ENCODE peak calls at places on chromosomes 4 and X, in seven cellular contexts. U is HCT116, S is A549, X is heart left ventricle, Y is lower leg skin, L is breast epithelium, K is transverse colon. I is an unnamed sample.

GRCh38 chr4:86376850-86377249 is 17.0 kb upstream of the MAPK10 start:
- DNase-seq in L (no peak), S (no peak), Y (no peak), K (no peak), X (no peak), U (no peak), I (no peak)

GRCh38 chr4:4875147-4875546 is 15.7 kb downstream of the MSX1 start:
- DNase-seq in Y (peak), L (no peak), S (no peak), K (no peak), X (no peak), U (no peak), I (no peak)

GRCh38 chr4:6052679-6053078 is 34.4 kb upstream of the C4orf50 start:
- DNase-seq in Y (no peak), K (no peak), X (no peak), U (no peak), S (peak), L (no peak), I (no peak)

GRCh38 chrX:28586291-28586690 is 955 bp upstream of the IL1RAPL1 start:
- DNase-seq in L (no peak), Y (no peak), S (no peak), U (no peak), X (peak), K (peak), I (no peak)

GRCh38 chr4:13611283-13611842 is 16.2 kb downstream of the BOD1L1 start:
- DNase-seq in Y (no peak), S (no peak), L (no peak), X (no peak), K (peak), U (no peak), I (no peak)

GRCh38 chrX:121781991-121782390 is 734.6 kb downstream of the GLUD2 start:
- DNase-seq in X (no peak), S (no peak), U (no peak), K (no peak), L (no peak), Y (no peak), I (no peak)

GRCh38 chr4:101238706-101239105 is 108.6 kb downstream of the PPP3CA start:
- DNase-seq in U (no peak), K (no peak), S (no peak), Y (no peak), X (no peak), L (no peak), I (no peak)

GRCh38 chrX:47745386-47745785 is 86.4 kb upstream of the UXT start:
- DNase-seq in L (no peak), S (no peak), Y (no peak), X (no peak), U (no peak), K (no peak), I (no peak)

GRCh38 chrX:69522052-69522451 is 17.9 kb downstream of the NALF2 start:
- DNase-seq in S (no peak), X (no peak), Y (peak), L (no peak), U (no peak), K (no peak), I (no peak)

GRCh38 chr4:6225469-6225868 is 25.1 kb upstream of the JAKMIP1 start:
- DNase-seq in S (no peak), Y (peak), X (no peak), U (no peak), K (no peak), L (no peak), I (peak)

GRCh38 chrX:27336466-27337091 is 126.6 kb downstream of the PPP4R3C start:
- DNase-seq in X (no peak), K (peak), Y (no peak), L (no peak), S (peak), U (peak), I (peak)

GRCh38 chrX:23616361-23616760 is 50.9 kb upstream of the PRDX4 start:
- DNase-seq in S (peak), K (no peak), X (no peak), U (no peak), L (no peak), Y (no peak), I (no peak)

GRCh38 chrX:16633754-16634153 is 16.2 kb upstream of the S100G start:
- DNase-seq in K (no peak), L (no peak), U (no peak), X (no peak), Y (no peak), S (no peak), I (no peak)

GRCh38 chr4:144905286-144905685 is 192.7 kb downstream of the ANAPC10 start:
- DNase-seq in K (no peak), U (no peak), X (no peak), S (no peak), L (no peak), Y (no peak), I (no peak)

GRCh38 chrX:22135994-22136684 is 104.0 kb downstream of the PHEX start:
- DNase-seq in U (peak), X (no peak), S (peak), Y (no peak), K (no peak), L (peak), I (no peak)

GRCh38 chrX:9416562-9417319 is 48.1 kb upstream of the TBL1X start:
- DNase-seq in Y (no peak), X (no peak), S (no peak), U (no peak), L (no peak), K (no peak), I (no peak)

GRCh38 chrX:129791336-129791735 is 11.6 kb downstream of the SASH3 start:
- DNase-seq in L (no peak), Y (no peak), X (no peak), K (no peak), U (no peak), S (no peak), I (no peak)

GRCh38 chr4:140037353-140038030 is 116.5 kb downstream of the MAML3 start:
- DNase-seq in X (no peak), Y (no peak), S (peak), U (no peak), L (no peak), K (no peak), I (no peak)

GRCh38 chrX:56733459-56734046 is 4.5 kb downstream of the NBDY start:
- DNase-seq in U (no peak), S (peak), Y (no peak), X (peak), L (peak), K (peak), I (no peak)

GRCh38 chr4:66575024-66575696 is 904.9 kb upstream of the EPHA5 start:
- DNase-seq in K (no peak), S (peak), Y (no peak), L (peak), U (no peak), X (no peak), I (peak)

GRCh38 chr4:14877246-14878220 is 124.7 kb upstream of the CPEB2 start:
- DNase-seq in K (no peak), Y (no peak), U (no peak), S (no peak), L (peak), X (peak), I (no peak)

GRCh38 chrX:18951032-18951431 is 32.9 kb downstream of the PHKA2 start:
- DNase-seq in X (no peak), K (no peak), U (no peak), Y (peak), S (peak), L (no peak), I (no peak)

GRCh38 chr4:126986828-126987227 is 645.9 kb upstream of the INTU start:
- DNase-seq in X (no peak), Y (no peak), K (no peak), S (no peak), U (no peak), L (no peak), I (no peak)

GRCh38 chrX:125492439-125492838 is 172.8 kb downstream of the TEX13C start:
- DNase-seq in S (no peak), Y (no peak), U (no peak), L (no peak), X (no peak), K (no peak), I (no peak)

GRCh38 chr4:31088600-31089230 is 368.5 kb downstream of the PCDH7 start:
- DNase-seq in K (no peak), U (peak), Y (no peak), L (no peak), S (no peak), X (no peak), I (no peak)

GRCh38 chrX:980572-981235 is 231.7 kb downstream of the CRLF2 start:
- DNase-seq in K (no peak), X (no peak), U (no peak), L (no peak), S (no peak), Y (peak), I (no peak)

GRCh38 chr4:22339491-22339890 is 176.4 kb downstream of the ADGRA3 start:
- DNase-seq in K (no peak), S (no peak), X (no peak), L (no peak), U (no peak), Y (no peak), I (no peak)

GRCh38 chr4:158411180-158411721 is 110.4 kb upstream of the RXFP1 start:
- DNase-seq in Y (no peak), K (no peak), U (no peak), X (no peak), L (no peak), S (no peak), I (no peak)

GRCh38 chrX:153644356-153645125 is 2.5 kb upstream of the DUSP9 start:
- DNase-seq in Y (peak), L (no peak), K (no peak), U (no peak), X (no peak), S (peak), I (no peak)

GRCh38 chrX:110847334-110847733 is 51.7 kb upstream of the CHRDL1 start:
- DNase-seq in K (no peak), Y (no peak), L (no peak), U (peak), X (no peak), S (peak), I (no peak)

GRCh38 chr4:123406862-123407261 is 10.3 kb downstream of the SPRY1 start:
- DNase-seq in L (no peak), X (no peak), U (no peak), S (no peak), Y (no peak), K (no peak), I (no peak)

GRCh38 chr4:125703443-125703842 is 388.7 kb downstream of the FAT4 start:
- DNase-seq in Y (no peak), S (no peak), L (no peak), K (no peak), X (no peak), U (no peak), I (no peak)

GRCh38 chrX:11437642-11438379 is 144.6 kb downstream of the AMELX start:
- DNase-seq in K (peak), X (peak), U (no peak), S (no peak), L (no peak), Y (no peak), I (no peak)

GRCh38 chr4:102625232-102625930 is 124.2 kb downstream of the NFKB1 start:
- DNase-seq in S (peak), L (no peak), U (no peak), X (peak), Y (peak), K (peak), I (no peak)

GRCh38 chr4:82403725-82404124 is 26.5 kb downstream of the HNRNPDL start:
- DNase-seq in L (no peak), U (no peak), Y (no peak), K (no peak), X (no peak), S (no peak), I (no peak)

GRCh38 chr4:126405369-126405982 is 1090.7 kb downstream of the FAT4 start:
- DNase-seq in L (no peak), X (no peak), U (no peak), S (peak), Y (no peak), K (no peak), I (no peak)

GRCh38 chr4:57504139-57504538 is 394.0 kb upstream of the IGFBP7 start:
- DNase-seq in S (no peak), X (no peak), K (no peak), L (no peak), U (no peak), Y (no peak), I (no peak)

GRCh38 chr4:55880652-55881280 is 27.3 kb downstream of the EXOC1 start:
- DNase-seq in X (no peak), L (no peak), Y (no peak), K (no peak), U (no peak), S (no peak), I (no peak)

GRCh38 chrX:131741103-131741581 is 197.3 kb downstream of the OR13H1 start:
- DNase-seq in S (peak), U (no peak), K (peak), X (no peak), L (peak), Y (peak), I (no peak)
- TF ChIP-seq POLR2A in S (no peak), U (no peak), K (no peak), X (no peak), L (no peak), Y (no peak), I (no peak)

GRCh38 chrX:71283409-71284143 is at the start of gene NONO:
- DNase-seq in X (peak), Y (peak), S (peak), U (peak), L (peak), K (peak), I (peak)
- TF ChIP-seq POLR2A in X (no peak), Y (no peak), S (peak), U (no peak), L (peak), K (peak), I (peak)

DNA sequence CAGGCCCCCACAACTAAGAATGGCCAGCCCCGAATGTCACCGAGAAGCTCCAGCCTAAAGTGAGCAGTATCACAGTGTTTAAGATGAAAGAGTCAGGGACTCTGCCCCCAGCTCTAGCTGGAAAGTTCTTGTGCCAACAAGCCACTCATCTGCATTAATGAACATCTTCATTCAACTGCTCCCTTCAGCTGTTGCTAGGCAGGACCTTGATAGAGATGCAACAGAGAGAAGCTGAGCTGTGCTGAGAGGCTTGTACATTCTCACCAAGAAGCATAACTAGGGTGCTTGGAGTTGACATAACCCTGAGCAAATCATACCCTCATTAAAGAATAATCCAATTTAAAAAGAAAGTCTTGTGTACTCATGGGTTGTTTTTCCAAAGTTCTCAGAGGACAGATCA is 63.3 kb downstream of the ATXN3L start:
- DNase-seq in S (no peak), U (no peak), K (no peak), L (no peak), Y (no peak), X (no peak), I (no peak)
- TF ChIP-seq POLR2A in S (no peak), U (no peak), K (no peak), L (no peak), Y (no peak), X (no peak), I (no peak)

DNA sequence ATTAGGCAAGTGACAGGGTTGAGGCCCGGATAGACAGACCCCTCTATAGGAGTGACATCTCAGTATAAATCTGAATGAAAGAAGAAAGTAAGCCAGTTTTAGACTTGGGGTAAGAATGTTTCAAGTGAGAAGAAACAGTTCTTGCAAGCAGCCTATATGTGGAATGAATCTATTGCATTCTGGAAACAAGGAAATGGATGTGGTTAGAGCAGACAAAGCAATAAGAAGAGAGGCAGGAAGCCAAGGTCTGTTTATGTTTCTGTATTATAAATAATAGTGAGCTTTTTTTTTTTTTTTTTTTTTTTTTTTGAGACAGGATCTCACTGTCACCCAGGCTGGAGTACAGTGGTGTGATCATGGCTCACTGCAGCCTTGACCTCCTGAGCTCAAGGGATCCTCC is 255.8 kb downstream of the UNC5C start:
- DNase-seq in Y (no peak), S (no peak), U (no peak), X (no peak), L (no peak), K (no peak), I (no peak)
- TF ChIP-seq POLR2A in Y (no peak), S (no peak), U (no peak), X (no peak), L (no peak), K (no peak), I (no peak)

GRCh38 chr4:184306949-184307348 is 89.3 kb upstream of the ENPP6 start:
- DNase-seq in K (no peak), U (no peak), L (no peak), X (no peak), S (no peak), Y (no peak), I (no peak)
- TF ChIP-seq POLR2A in K (no peak), U (no peak), L (no peak), X (no peak), S (no peak), Y (no peak), I (no peak)

GRCh38 chr4:52713456-52713937 is 37.7 kb downstream of the ERVMER34-1 start:
- DNase-seq in S (no peak), X (no peak), U (no peak), Y (no peak), L (no peak), K (no peak), I (no peak)
- TF ChIP-seq POLR2A in S (no peak), X (no peak), U (no peak), Y (no peak), L (no peak), K (no peak), I (no peak)

GRCh38 chr4:48196758-48197504 is 62.9 kb upstream of the TXK start:
- DNase-seq in K (no peak), S (no peak), Y (no peak), U (no peak), X (no peak), L (no peak), I (no peak)
- TF ChIP-seq POLR2A in K (no peak), S (no peak), Y (no peak), U (no peak), X (no peak), L (no peak), I (no peak)

GRCh38 chr4:12586607-12587006 is 897.5 kb downstream of the RAB28 start:
- DNase-seq in X (no peak), Y (no peak), L (no peak), U (no peak), S (no peak), K (no peak), I (no peak)
- TF ChIP-seq POLR2A in X (no peak), Y (no peak), L (no peak), U (no peak), S (no peak), K (no peak), I (no peak)

GRCh38 chr4:109729563-109730293 is at the start of gene PLA2G12A:
- DNase-seq in X (peak), Y (peak), K (peak), S (peak), L (peak), U (peak), I (peak)
- TF ChIP-seq POLR2A in X (peak), Y (no peak), K (peak), S (peak), L (no peak), U (peak), I (peak)

DNA sequence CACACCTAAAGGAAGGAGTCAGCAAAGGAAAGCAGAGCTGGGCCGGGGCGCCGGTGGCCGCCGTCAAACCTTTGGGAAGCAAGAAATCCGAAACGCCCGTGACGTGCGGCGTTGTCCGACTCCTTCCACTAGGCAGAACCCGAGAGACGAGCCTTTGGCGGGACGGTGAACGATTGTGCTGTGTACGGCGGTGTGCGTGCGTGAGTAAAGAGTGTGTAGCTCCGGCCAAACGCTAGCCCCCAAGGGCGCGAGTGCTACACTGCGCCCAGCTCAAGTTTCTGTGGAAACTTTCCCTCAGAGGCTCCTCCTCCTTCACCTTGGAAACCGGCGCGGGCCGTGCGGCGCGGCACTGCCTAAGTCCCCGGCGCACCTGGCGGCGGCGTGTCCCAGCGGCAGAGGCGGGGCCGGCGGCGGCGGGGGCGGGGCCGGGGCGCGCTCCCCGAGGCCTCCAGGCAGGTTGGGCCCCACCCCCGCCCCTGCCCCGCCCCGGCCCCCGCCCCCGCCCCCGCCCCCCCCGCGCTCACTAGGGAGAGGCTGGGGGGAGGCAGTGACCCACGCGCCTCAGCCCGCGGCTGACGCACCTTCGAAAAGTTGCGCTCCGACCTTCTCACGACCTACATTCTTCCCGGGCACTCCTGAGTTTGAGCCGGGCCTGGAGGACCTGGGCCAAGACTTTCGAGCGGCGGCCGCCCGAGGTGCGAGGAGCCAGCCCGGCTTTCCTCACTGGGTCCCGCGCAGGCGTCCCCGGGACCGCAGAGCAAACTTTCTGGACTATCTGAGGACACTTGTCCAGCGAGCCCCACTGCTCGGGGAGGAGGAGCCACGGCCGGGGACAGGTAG is at the start of gene FHIP1A:
- DNase-seq in K (peak), U (peak), S (peak), Y (peak), L (peak), X (peak), I (peak)
- TF ChIP-seq POLR2A in K (peak), U (peak), S (no peak), Y (no peak), L (peak), X (no peak), I (no peak)